ENCODE peak calls at places on chromosomes 4 and X, in four cellular contexts. O, R, W and D are unnamed samples.

GRCh38 chr4:54496412-54496811 is 161.3 kb upstream of the KIT start:
- DNase-seq in O (no peak), R (no peak), W (no peak), D (no peak)

GRCh38 chr4:2742823-2743517 is 13.2 kb downstream of the TNIP2 start:
- DNase-seq in O (no peak), R (no peak), W (no peak), D (no peak)

GRCh38 chrX:8288590-8288989 is 117.5 kb upstream of the VCX2 start:
- DNase-seq in O (no peak), R (no peak), W (no peak), D (no peak)

GRCh38 chr4:8283161-8283560 is 13.6 kb downstream of the HTRA3 start:
- DNase-seq in O (no peak), R (no peak), W (no peak), D (no peak)

GRCh38 chr4:148170408-148171385 is 271.5 kb downstream of the NR3C2 start:
- DNase-seq in O (no peak), R (no peak), W (no peak), D (peak)

GRCh38 chr4:12729384-12729783 is 754.8 kb downstream of the RAB28 start:
- DNase-seq in O (no peak), R (no peak), W (peak), D (no peak)

GRCh38 chr4:111283066-111283677 is 660.3 kb upstream of the PITX2 start:
- DNase-seq in O (peak), R (no peak), W (peak), D (peak)

GRCh38 chr4:95084584-95084983 is 326.8 kb downstream of the BMPR1B start:
- DNase-seq in O (no peak), R (no peak), W (no peak), D (no peak)

GRCh38 chr4:30746735-30747134 is 26.6 kb downstream of the PCDH7 start:
- DNase-seq in O (no peak), R (no peak), W (no peak), D (no peak)

GRCh38 chr4:107283587-107284559 is 247.8 kb upstream of the DKK2 start:
- DNase-seq in O (no peak), R (no peak), W (peak), D (no peak)

GRCh38 chr4:73103799-73104503 is 34.4 kb upstream of the COX18 start:
- DNase-seq in O (no peak), R (no peak), W (peak), D (no peak)

GRCh38 chr4:102430511-102430910 is 70.6 kb upstream of the NFKB1 start:
- DNase-seq in O (no peak), R (no peak), W (peak), D (no peak)

GRCh38 chrX:1686642-1687041 is 71.8 kb downstream of the ASMT start:
- DNase-seq in O (no peak), R (no peak), W (no peak), D (no peak)

GRCh38 chrX:53284684-53285447 is 3.5 kb upstream of the IQSEC2 start:
- DNase-seq in O (peak), R (peak), W (peak), D (peak)

GRCh38 chrX:69616520-69617203 is 749 bp downstream of the EDA start:
- DNase-seq in O (peak), R (no peak), W (no peak), D (peak)

GRCh38 chr4:139924782-139925181 is 229.2 kb downstream of the MAML3 start:
- DNase-seq in O (no peak), R (no peak), W (no peak), D (no peak)

GRCh38 chr4:89800527-89801103 is 36.3 kb downstream of the SNCA start:
- DNase-seq in O (no peak), R (no peak), W (no peak), D (no peak)

GRCh38 chr4:6802050-6802449 is 19.5 kb downstream of the KIAA0232 start:
- DNase-seq in O (no peak), R (no peak), W (no peak), D (no peak)

GRCh38 chrX:140563893-140564292 is 59.0 kb upstream of the SOX3 start:
- DNase-seq in O (no peak), R (no peak), W (no peak), D (no peak)

GRCh38 chrX:9656277-9656676 is 109.4 kb downstream of the GPR143 start:
- DNase-seq in O (no peak), R (no peak), W (no peak), D (no peak)

GRCh38 chr4:68954126-68954525 is 2.5 kb upstream of the UGT2A3 start:
- DNase-seq in O (no peak), R (no peak), W (no peak), D (no peak)

GRCh38 chr4:10879411-10880110 is 195.0 kb upstream of the CLNK start:
- DNase-seq in O (no peak), R (no peak), W (no peak), D (no peak)

GRCh38 chr4:123481034-123481433 is 84.4 kb downstream of the SPRY1 start:
- DNase-seq in O (no peak), R (no peak), W (no peak), D (no peak)

GRCh38 chrX:13001961-13002671 is 27.2 kb downstream of the TMSB4X start:
- DNase-seq in O (no peak), R (no peak), W (no peak), D (no peak)

GRCh38 chr4:165723051-165723805 is 149.8 kb upstream of the TLL1 start:
- DNase-seq in O (no peak), R (no peak), W (no peak), D (no peak)

GRCh38 chrX:7638053-7638452 is 204.9 kb upstream of the VCX start:
- DNase-seq in O (no peak), R (no peak), W (no peak), D (no peak)

GRCh38 chrX:39396358-39396995 is 595.2 kb downstream of the MID1IP1 start:
- DNase-seq in O (no peak), R (peak), W (no peak), D (no peak)

GRCh38 chr4:86816463-86817107 is 32.6 kb downstream of the SLC10A6 start:
- DNase-seq in O (no peak), R (no peak), W (no peak), D (no peak)

GRCh38 chrX:129650183-129650689 is 4.5 kb downstream of the APLN start:
- DNase-seq in O (no peak), R (no peak), W (no peak), D (no peak)

GRCh38 chr4:108425988-108426387 is 194.4 kb upstream of the RPL34 start:
- DNase-seq in O (no peak), R (no peak), W (no peak), D (no peak)

GRCh38 chr4:31360786-31361185 is 640.6 kb downstream of the PCDH7 start:
- DNase-seq in O (no peak), R (no peak), W (no peak), D (no peak)

GRCh38 chrX:18883234-18883960 is 100.5 kb downstream of the PHKA2 start:
- DNase-seq in O (no peak), R (no peak), W (no peak), D (no peak)

GRCh38 chrX:147935156-147935758 is 23.5 kb downstream of the FMR1 start:
- DNase-seq in O (no peak), R (no peak), W (no peak), D (no peak)

GRCh38 chr4:119785963-119786362 is 157.4 kb upstream of the PDE5A start:
- DNase-seq in O (peak), R (no peak), W (no peak), D (peak)

GRCh38 chr4:173575482-173576152 is 45.6 kb upstream of the HAND2 start:
- DNase-seq in O (no peak), R (no peak), W (no peak), D (no peak)

GRCh38 chrX:75337525-75337924 is 63.6 kb downstream of the UPRT start:
- DNase-seq in O (peak), R (no peak), W (no peak), D (no peak)

GRCh38 chr4:142961866-142962265 is 115.8 kb upstream of the INPP4B start:
- DNase-seq in O (no peak), R (no peak), W (no peak), D (no peak)

GRCh38 chr4:149914521-149915115 is 99.0 kb upstream of the IQCM start:
- DNase-seq in O (peak), R (peak), W (peak), D (peak)